ENCODE peak calls at places on chromosomes 1 and 21, in nine cellular contexts. W is suprapubic skin, L is stomach, Q is upper lobe of left lung, K is sigmoid colon, T is tibial nerve, X is heart left ventricle, B is GM12892, R is body of pancreas. Y is an unnamed sample.

GRCh38 chr1:185325413-185325812 is 8.4 kb upstream of the IVNS1ABP start:
- DNase-seq in Q (no peak), R (peak), L (no peak), B (no peak), X (no peak), K (no peak), T (no peak), W (no peak), Y (no peak)

GRCh38 chr1:178650950-178651461 is 74.0 kb upstream of the RALGPS2 start:
- DNase-seq in K (no peak), W (no peak), X (no peak), B (no peak), Q (no peak), R (no peak), L (no peak), T (no peak), Y (no peak)

GRCh38 chr21:34644815-34645214 is 24.0 kb upstream of the CLIC6 start:
- DNase-seq in T (no peak), B (no peak), L (peak), R (peak), Q (no peak), K (no peak), X (peak), W (no peak), Y (no peak)

GRCh38 chr1:33130297-33130696 is 49.3 kb downstream of the AZIN2 start:
- DNase-seq in X (no peak), K (no peak), B (no peak), W (no peak), L (no peak), T (no peak), Q (no peak), R (no peak), Y (no peak)

GRCh38 chr21:30478015-30478414 is 2.2 kb downstream of the KRTAP19-1 start:
- DNase-seq in L (no peak), R (no peak), X (no peak), K (no peak), T (no peak), B (no peak), Q (no peak), W (no peak), Y (no peak)

GRCh38 chr1:119646521-119647227 is 1.4 kb downstream of the ZNF697 start:
- DNase-seq in L (no peak), B (no peak), W (no peak), T (no peak), Q (no peak), K (no peak), X (no peak), R (no peak), Y (no peak)

GRCh38 chr1:65425697-65426096 is 5.2 kb downstream of the LEPR start:
- DNase-seq in T (no peak), B (no peak), X (no peak), K (no peak), R (no peak), Q (no peak), L (no peak), W (no peak), Y (no peak)

GRCh38 chr1:59391216-59392179 is 94.6 kb downstream of the FGGY start:
- DNase-seq in T (no peak), X (no peak), K (no peak), Q (no peak), W (no peak), R (no peak), L (no peak), B (no peak), Y (no peak)

GRCh38 chr21:15138475-15138874 is 73.7 kb upstream of the NRIP1 start:
- DNase-seq in R (peak), W (no peak), T (no peak), B (no peak), L (peak), K (no peak), X (no peak), Q (no peak), Y (peak)

GRCh38 chr1:84582802-84583587 is 8.8 kb upstream of the CTBS start:
- DNase-seq in K (no peak), R (no peak), Q (no peak), W (no peak), L (no peak), T (no peak), B (no peak), X (no peak), Y (no peak)

GRCh38 chr21:38448619-38449186 is 49.6 kb downstream of the ERG start:
- DNase-seq in W (no peak), B (no peak), R (no peak), Q (no peak), T (no peak), L (no peak), K (no peak), X (no peak), Y (no peak)

GRCh38 chr1:228038387-228039005 is 31.7 kb downstream of the WNT3A start:
- DNase-seq in X (no peak), B (no peak), Q (no peak), L (peak), W (peak), R (no peak), T (no peak), K (peak), Y (no peak)

GRCh38 chr1:168100315-168101002 is 36.3 kb downstream of the GPR161 start:
- DNase-seq in K (no peak), W (no peak), B (no peak), Q (no peak), L (no peak), R (no peak), T (no peak), X (no peak), Y (no peak)

GRCh38 chr1:37307907-37308570 is 166.3 kb upstream of the ZC3H12A start:
- DNase-seq in T (no peak), L (no peak), Q (peak), B (no peak), W (no peak), R (no peak), X (no peak), K (no peak), Y (no peak)

GRCh38 chr1:225712391-225712790 is 59.5 kb upstream of the ENAH start:
- DNase-seq in R (no peak), Q (no peak), X (no peak), K (no peak), L (no peak), B (no peak), T (no peak), W (no peak), Y (no peak)

GRCh38 chr1:77889671-77890070 is 1.2 kb downstream of the NEXN start:
- DNase-seq in W (no peak), R (peak), T (no peak), L (no peak), K (no peak), B (no peak), X (no peak), Q (no peak), Y (no peak)

GRCh38 chr21:9741343-9741742 is 780.0 kb upstream of the TPTE start:
- DNase-seq in W (no peak), K (no peak), X (no peak), L (no peak), R (no peak), T (no peak), Q (no peak), B (no peak), Y (no peak)

GRCh38 chr1:41122851-41123518 is 101.5 kb upstream of the SLFNL1 start:
- DNase-seq in R (peak), B (no peak), K (no peak), Q (no peak), T (peak), W (no peak), X (no peak), L (peak), Y (peak)

GRCh38 chr1:151238467-151238739 is 16.1 kb upstream of the PSMD4 start:
- DNase-seq in K (no peak), B (no peak), X (no peak), R (no peak), L (no peak), T (no peak), Q (no peak), W (no peak), Y (no peak)

GRCh38 chr1:113141650-113142473 is 68.9 kb downstream of the LRIG2 start:
- DNase-seq in B (no peak), L (no peak), K (no peak), T (no peak), W (no peak), X (no peak), R (no peak), Q (no peak), Y (no peak)

GRCh38 chr1:58909162-58909560 is 125.3 kb upstream of the JUN start:
- DNase-seq in W (no peak), K (no peak), Q (no peak), L (no peak), B (no peak), T (no peak), R (no peak), X (no peak), Y (no peak)

GRCh38 chr1:241271427-241271826 is 85.6 kb downstream of the RGS7 start:
- DNase-seq in R (no peak), X (no peak), Q (no peak), B (no peak), K (no peak), T (no peak), W (no peak), L (peak), Y (no peak)

GRCh38 chr1:1779691-1780597 is 1.7 kb upstream of the NADK start:
- DNase-seq in W (peak), X (peak), T (peak), B (peak), Q (peak), R (peak), L (peak), K (no peak), Y (peak)

GRCh38 chr1:209257021-209257420 is 326.5 kb upstream of the CAMK1G start:
- DNase-seq in T (no peak), K (no peak), Q (no peak), W (no peak), L (no peak), R (no peak), X (no peak), B (no peak), Y (no peak)

GRCh38 chr1:27428316-27429028 is 36.0 kb downstream of the GPR3 start:
- DNase-seq in W (no peak), K (peak), X (peak), Q (no peak), L (no peak), B (no peak), T (no peak), R (peak), Y (no peak)

GRCh38 chr1:153541641-153542569 is 1.2 kb upstream of the S100A5 start:
- DNase-seq in Q (no peak), R (no peak), L (no peak), T (no peak), X (no peak), B (no peak), K (no peak), W (no peak), Y (peak)

GRCh38 chr21:42499430-42500106 is 3.5 kb upstream of the RSPH1 start:
- DNase-seq in T (no peak), X (no peak), L (no peak), B (no peak), W (no peak), K (no peak), Q (no peak), R (no peak), Y (no peak)

GRCh38 chr1:156848461-156849150 is 10.3 kb downstream of the INSRR start:
- DNase-seq in R (peak), Q (peak), B (no peak), L (peak), X (no peak), T (no peak), W (no peak), K (no peak), Y (no peak)

DNA sequence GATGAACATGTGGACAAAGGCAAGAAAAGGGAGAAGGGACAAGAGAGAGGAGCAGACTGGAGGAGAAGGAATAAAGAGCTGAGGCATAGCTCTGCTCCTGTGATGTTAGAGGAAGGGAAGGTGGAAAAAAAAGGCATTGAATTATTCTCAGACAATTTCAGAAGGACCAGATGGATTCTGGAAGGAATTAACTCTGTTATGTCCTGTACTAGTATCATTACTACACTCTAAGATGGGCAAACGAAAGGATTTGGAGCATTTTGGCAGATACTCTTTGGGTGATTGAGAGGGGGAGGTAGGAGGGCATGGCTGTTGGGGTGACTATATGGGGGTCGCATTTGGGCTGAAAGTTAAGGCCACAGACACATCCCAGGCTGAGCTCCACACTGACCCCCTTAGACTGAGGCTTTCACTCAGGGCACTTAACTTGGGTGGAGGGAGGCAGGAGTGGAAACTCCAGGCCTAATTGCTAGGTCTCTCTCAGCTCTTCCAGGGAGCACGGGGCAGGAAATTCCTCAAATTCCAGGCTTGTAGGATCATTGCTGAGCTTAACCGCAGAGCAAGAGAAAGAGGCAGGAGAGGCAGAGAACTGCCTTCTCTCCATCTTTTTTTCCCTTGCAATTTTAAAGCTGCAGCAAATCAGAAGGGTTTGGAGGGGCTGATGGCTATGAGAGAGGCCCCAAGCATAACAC is 25.9 kb downstream of the KIRREL1 start:
- DNase-seq in K (peak), X (peak), T (peak), Q (no peak), R (peak), L (no peak), W (no peak), B (no peak), Y (no peak)
- TF ChIP-seq POLR2A in K (no peak), X (peak), T (no peak), Q (no peak), R (no peak), L (no peak), W (no peak), B (no peak), Y (peak)

DNA sequence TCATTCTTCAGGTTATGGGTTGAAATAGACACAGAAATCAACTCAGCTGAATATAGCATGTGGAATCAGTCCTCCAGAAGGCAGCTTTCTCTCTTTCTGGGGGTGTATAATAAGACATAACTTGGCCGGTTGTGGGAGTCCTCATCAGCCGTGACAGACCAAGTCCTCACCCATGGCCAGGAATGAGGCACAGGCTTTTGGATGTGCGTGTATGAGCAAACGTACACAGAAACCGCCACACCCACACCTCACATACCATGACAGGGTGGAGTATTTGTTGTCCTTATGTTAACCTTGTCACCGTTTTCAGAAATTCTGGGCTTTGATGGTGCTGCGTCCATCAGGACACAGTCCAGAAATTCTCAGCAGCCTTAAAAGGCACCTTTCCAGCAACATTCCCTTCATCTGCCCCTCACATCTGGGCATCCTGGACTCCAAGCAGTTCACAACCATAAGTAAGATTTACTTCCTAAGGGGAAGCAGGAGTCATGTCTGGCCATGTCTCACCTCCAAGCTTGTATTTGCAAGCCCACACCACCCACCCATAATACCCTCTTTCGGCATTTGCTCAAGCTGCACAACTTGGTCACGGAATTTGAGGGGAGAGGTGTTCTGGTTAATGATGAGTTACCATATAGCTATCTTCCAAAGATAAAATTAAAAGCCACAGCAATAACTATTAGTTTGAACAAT is 12.4 kb downstream of the C1orf116 start:
- DNase-seq in L (peak), X (no peak), T (no peak), R (no peak), Q (no peak), B (no peak), W (no peak), K (no peak), Y (no peak)
- TF ChIP-seq POLR2A in L (no peak), X (no peak), T (no peak), R (no peak), Q (no peak), B (no peak), W (no peak), K (no peak), Y (no peak)

DNA sequence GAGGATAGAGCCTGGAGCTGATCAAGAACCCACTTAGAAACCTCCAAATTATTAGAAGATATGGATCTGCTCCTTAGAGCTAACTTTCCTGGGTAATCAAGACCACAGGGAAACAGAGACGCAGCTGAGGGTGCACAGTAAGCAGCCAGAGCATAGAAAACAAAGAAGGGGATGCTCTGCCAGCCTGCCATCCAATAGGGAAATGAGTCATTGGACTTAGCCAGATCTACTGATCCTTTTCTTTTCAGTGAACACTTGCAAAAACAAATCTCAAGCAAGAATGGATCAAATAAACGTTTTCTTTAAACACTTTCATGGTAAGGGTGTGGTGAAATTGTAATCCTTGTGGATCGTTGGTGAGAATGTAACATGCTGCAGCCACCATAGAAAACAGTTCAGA is 474.1 kb downstream of the LTN1 start:
- DNase-seq in W (no peak), X (no peak), T (no peak), B (no peak), R (no peak), Q (no peak), L (no peak), K (no peak), Y (no peak)
- TF ChIP-seq POLR2A in W (no peak), X (no peak), T (no peak), B (no peak), R (no peak), Q (no peak), L (no peak), K (no peak), Y (no peak)

GRCh38 chr1:173489929-173490328 is 12.8 kb downstream of the PRDX6 start:
- DNase-seq in B (no peak), Q (no peak), L (no peak), W (no peak), R (no peak), K (no peak), T (no peak), X (no peak), Y (no peak)
- TF ChIP-seq POLR2A in B (no peak), Q (no peak), L (no peak), W (no peak), R (no peak), K (no peak), T (no peak), X (no peak), Y (no peak)

GRCh38 chr1:45015683-45016082 is 3.6 kb downstream of the UROD start:
- DNase-seq in R (no peak), Q (no peak), K (no peak), L (no peak), X (no peak), W (no peak), B (no peak), T (no peak), Y (no peak)

GRCh38 chr1:45013551-45014209 is 1.6 kb downstream of the UROD start:
- DNase-seq in Q (no peak), K (no peak), B (no peak), X (no peak), T (no peak), R (no peak), W (no peak), L (no peak), Y (no peak)

GRCh38 chr1:45016090-45016697 is 4.1 kb downstream of the UROD start:
- DNase-seq in W (no peak), K (no peak), X (no peak), Q (no peak), T (no peak), R (no peak), B (no peak), L (no peak), Y (no peak)

GRCh38 chr1:45012639-45013278 is 705 bp downstream of the UROD start:
- DNase-seq in L (peak), R (peak), K (peak), B (no peak), W (peak), X (peak), Q (no peak), T (peak), Y (peak)

DNA sequence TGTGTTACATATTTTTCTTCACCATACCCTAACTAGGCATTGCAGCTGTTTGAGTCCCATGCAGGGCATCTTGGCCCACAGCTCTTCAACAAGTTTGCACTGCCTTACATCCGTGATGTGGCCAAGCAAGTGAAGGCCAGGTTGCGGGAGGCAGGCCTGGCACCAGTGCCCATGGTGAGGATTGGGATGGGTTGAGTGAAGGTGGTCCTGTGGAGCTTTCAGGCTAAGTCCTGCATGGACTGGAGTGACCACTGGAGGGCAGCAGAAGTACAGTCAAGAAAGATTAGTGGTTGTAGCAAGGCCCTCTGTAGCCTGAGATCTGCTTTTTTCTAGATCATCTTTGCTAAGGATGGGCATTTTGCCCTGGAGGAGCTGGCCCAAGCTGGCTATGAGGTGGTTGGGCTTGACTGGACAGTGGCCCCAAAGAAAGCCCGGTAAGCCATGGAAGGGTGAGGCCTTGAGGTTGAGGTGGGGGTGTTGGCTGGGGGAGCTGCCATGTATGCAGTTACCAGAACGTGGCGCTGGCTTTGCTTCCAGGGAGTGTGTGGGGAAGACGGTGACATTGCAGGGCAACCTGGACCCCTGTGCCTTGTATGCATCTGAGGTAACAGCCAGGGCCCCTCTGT is 2.5 kb downstream of the UROD start:
- DNase-seq in R (peak), K (peak), Q (peak), T (peak), X (peak), W (peak), L (peak), B (no peak), Y (peak)
- TF ChIP-seq POLR2A in R (no peak), K (no peak), Q (no peak), T (no peak), X (no peak), W (no peak), L (no peak), B (no peak), Y (no peak)

DNA sequence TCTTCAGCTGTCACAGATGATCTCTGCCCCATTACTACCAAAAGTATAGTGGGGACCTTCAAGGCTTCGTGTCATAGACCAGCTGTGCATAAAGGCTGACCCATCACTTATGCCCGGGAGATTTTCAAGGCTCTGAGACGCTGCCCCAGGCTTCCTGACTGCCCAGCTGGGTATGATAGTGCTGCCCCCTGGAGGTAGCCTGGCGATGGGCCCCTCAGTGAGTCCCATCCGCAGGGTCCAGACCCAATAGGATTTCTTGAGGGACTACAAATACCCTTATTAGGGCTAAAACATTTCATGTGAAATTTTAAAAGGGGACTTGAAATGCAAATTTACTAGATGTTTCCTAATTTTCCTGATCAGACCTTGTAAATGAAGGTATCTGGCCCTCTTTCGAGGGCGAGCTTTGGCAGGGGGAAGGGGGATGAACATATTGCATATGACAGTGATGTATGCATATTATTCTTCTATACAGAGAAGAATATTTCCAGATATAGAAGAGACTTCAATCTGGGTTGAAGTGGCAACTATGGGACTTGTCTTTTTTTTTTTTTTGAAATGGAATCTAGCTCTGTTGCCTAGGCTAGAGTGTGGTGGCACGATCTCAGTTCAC is 11.7 kb upstream of the FCMR start:
- DNase-seq in R (peak), B (peak), T (no peak), X (peak), L (peak), K (no peak), W (no peak), Q (no peak), Y (no peak)
- TF ChIP-seq POLR2A in R (no peak), B (no peak), T (no peak), X (no peak), L (no peak), K (no peak), W (no peak), Q (no peak), Y (no peak)

Y was measured in ovary.